ENCODE peak calls at places on chromosomes 16 and 17, in five cellular contexts. B is SK-N-SH, S is K562, J is HepG2, D is GM12878. Y is an unnamed sample.

GRCh38 chr16:87474566-87474996 is 18.2 kb downstream of the ZCCHC14 start:
- DNase-seq in D (no peak), B (peak; percentile 68), S (no peak), J (peak; percentile 60), Y (no peak)

GRCh38 chr17:29005936-29006438 is at the start of gene SEZ6:
- DNase-seq in J (peak; percentile 44), D (no peak), B (peak; percentile 94), S (peak; percentile 91), Y (peak; percentile 87)

GRCh38 chr17:43314582-43314981 is 80.8 kb upstream of the RNU2-1 start:
- DNase-seq in B (no peak), D (no peak), J (no peak), S (no peak), Y (no peak)

GRCh38 chr17:14304876-14305636 is 4.2 kb downstream of the HS3ST3B1 start:
- DNase-seq in D (no peak), B (no peak), S (no peak), J (peak; percentile 62), Y (no peak)

GRCh38 chr17:82226809-82227628 is 1.8 kb upstream of the SLC16A3 start:
- DNase-seq in S (no peak), D (no peak), B (no peak), J (no peak), Y (no peak)

GRCh38 chr17:81909966-81910839 is 996 bp downstream of the PCYT2 start:
- DNase-seq in J (peak; percentile 97), B (peak; percentile 66), D (no peak), S (no peak), Y (no peak)

GRCh38 chr17:49339359-49339758 is 22.7 kb downstream of the ZNF652 start:
- DNase-seq in S (no peak), B (no peak), J (no peak), D (no peak), Y (no peak)

GRCh38 chr17:146983-147761 is 9.8 kb downstream of the SCGB1C2 start:
- DNase-seq in B (no peak), J (no peak), D (no peak), S (no peak), Y (no peak)

GRCh38 chr16:83031524-83031923 is 404.8 kb downstream of the CDH13 start:
- DNase-seq in J (no peak), S (no peak), D (no peak), B (no peak), Y (no peak)

GRCh38 chr17:79340771-79341528 is 266.3 kb downstream of the ENGASE start:
- DNase-seq in J (no peak), S (no peak), B (no peak), D (peak; percentile 81), Y (no peak)

GRCh38 chr17:82378741-82379021 is 7.1 kb downstream of the UTS2R start:
- DNase-seq in B (no peak), J (no peak), D (no peak), S (no peak), Y (no peak)

GRCh38 chr16:660459-661183 is 7.3 kb upstream of the RHOT2 start:
- DNase-seq in S (peak; percentile 97), J (no peak), B (peak; percentile 98), D (peak; percentile 37), Y (peak; percentile 95)

GRCh38 chr17:80719449-80719848 is 174.8 kb downstream of the RPTOR start:
- DNase-seq in B (no peak), D (no peak), S (no peak), J (no peak), Y (no peak)

GRCh38 chr17:80722656-80723055 is 178.0 kb downstream of the RPTOR start:
- DNase-seq in S (no peak), B (no peak), D (no peak), J (no peak), Y (no peak)

GRCh38 chr17:80717661-80718060 is 173.0 kb downstream of the RPTOR start:
- DNase-seq in S (no peak), B (no peak), J (no peak), D (no peak), Y (no peak)

GRCh38 chr17:80718428-80718827 is 173.8 kb downstream of the RPTOR start:
- DNase-seq in S (no peak), D (no peak), B (no peak), J (peak; percentile 21), Y (no peak)

GRCh38 chr17:80720624-80721577 is 176.3 kb downstream of the RPTOR start:
- DNase-seq in D (no peak), S (no peak), J (no peak), B (no peak), Y (no peak)
- TF ChIP-seq FOXM1 in D (no peak), S (no peak), J (no peak), B (no peak), Y (no peak)

GRCh38 chr17:9890124-9890523 is 14.9 kb downstream of the RCVRN start:
- DNase-seq in D (no peak), S (peak; percentile 49), B (peak; percentile 35), J (peak; percentile 6), Y (peak; percentile 69)
- TF ChIP-seq FOXM1 in D (no peak), S (no peak), B (no peak), J (no peak), Y (no peak)

DNA sequence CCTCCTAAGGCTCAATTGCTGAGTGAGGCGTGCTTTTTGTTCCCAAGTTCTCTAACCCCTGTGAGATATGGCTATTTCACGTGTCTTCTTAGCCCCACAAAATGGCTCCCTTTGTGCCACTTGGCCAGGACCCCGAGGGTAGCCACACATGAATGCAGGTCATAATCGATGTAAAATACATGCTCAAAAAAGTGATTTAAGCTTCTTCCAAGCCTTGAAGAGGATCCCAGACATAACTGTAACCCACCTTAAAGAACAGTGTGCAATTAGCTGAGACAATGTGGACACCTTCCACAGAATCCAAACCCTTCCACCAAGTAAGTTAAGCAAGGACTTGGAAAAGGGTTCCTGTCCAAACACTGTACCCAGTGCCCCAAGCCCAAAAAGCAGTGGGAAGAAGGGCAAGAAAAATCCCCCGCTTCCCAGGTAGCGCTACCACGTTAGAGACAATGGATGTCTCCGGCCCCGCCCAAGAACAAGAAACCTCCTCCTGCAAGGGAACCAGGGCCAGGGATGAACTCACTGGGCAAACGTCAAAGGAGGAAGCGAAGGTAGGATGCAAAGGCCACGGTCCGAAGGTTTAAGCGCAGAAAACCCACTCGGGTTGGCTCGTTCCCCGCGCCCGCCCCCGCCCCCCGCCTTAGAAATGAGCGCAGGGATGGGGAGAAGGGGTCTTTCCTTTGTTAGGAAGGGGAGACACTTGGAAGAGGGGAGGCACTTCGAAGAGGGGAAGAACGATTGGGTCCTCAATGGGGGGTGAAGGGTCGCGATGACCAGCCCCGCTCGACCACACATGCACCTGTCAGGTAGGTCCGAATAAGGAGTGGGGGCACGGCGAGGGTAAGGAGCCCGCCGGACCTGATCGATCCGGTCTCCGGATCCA is 1.1 kb downstream of the JPT1 start:
- DNase-seq in B (peak; percentile 72), J (peak; percentile 34), S (peak; percentile 19), D (no peak), Y (peak; percentile 44)
- TF ChIP-seq FOXM1 in B (no peak), J (no peak), S (no peak), D (no peak), Y (no peak)

DNA sequence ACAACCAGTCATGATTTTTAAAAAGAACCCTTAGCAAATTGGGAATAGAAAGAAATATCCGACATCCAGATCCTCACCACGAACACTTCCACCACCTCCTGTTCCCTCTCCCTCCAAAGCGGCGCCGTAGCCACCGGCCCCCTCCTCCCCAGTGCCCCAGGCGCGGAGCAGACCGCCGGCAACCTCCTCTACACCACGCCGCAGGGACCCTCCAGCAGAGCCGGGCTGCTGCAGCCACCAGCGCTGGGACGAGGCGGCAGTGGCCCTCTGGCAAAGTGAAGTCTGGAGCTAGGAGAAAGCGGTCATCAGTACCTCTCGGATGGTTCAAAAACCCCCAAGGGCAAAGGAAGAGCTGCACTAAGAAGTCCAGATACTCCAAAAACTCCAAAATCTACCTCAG is 41.4 kb upstream of the SLFN13 start:
- DNase-seq in B (no peak), J (no peak), D (no peak), S (no peak), Y (no peak)
- TF ChIP-seq FOXM1 in B (no peak), J (no peak), D (no peak), S (no peak), Y (no peak)

DNA sequence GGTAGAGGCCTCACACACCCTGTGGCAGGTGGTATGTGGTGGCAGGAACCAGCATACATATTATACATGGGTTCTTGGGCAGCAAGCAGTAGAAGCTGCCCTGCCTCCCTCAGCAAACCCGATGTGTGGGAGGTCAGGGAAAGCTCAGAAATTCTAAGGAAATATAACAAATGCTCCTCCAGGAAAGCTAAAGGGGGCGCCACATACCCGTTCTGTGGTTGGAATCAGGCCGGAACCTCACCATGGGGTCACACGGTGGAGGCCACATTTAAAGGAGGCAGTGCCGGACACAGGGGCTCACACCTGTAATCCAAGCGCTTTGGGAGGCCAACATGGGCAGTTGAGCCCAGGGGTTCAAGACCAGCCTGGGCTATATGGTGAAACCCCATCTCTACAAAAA is 12.4 kb upstream of the KATNB1 start:
- DNase-seq in D (no peak), J (peak; percentile 42), B (no peak), S (peak; percentile 51), Y (peak; percentile 42)
- TF ChIP-seq FOXM1 in D (no peak), J (no peak), B (no peak), S (no peak), Y (no peak)

DNA sequence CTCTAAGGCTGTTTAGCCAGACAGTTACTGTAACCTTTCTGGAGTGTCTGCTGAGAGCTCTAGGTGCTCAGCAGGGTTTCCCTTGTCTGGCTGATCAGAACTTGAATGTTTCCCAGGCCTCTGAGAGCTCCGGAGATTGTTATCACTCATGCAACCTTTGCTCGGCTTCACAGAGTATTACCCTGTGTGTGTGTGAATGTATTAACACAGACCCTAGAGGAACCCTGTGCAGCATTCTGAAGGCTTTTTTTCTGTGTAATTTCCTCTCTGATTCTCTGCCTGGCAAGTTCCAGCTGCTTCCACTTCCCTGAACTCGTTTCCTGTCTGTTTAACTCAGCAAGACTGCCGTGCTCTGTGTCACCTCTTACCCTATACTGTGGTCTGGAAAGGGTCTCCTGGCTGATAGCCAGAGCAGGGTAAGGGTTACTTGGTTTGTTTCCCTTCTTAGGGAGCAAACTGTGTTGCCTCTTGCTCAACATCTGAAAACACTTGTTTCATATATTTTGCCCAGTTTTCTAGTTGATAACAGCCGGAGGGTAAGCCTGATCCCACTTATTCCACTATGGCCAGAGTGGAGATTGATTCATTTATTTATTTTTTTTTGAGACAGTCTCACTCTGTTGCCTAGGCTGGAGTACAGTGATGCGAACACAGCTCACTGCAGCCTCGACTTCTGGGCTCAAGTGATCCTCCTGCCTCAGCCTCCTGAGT is 21.7 kb downstream of the PRMT7 start:
- DNase-seq in S (no peak), B (peak; percentile 38), D (no peak), J (peak; percentile 88), Y (no peak)
- TF ChIP-seq FOXM1 in S (no peak), B (no peak), D (no peak), J (no peak), Y (no peak)

GRCh38 chr17:20133552-20133951 is 124.4 kb downstream of the SPECC1 start:
- DNase-seq in S (no peak), B (no peak), D (no peak), J (no peak), Y (no peak)

GRCh38 chr17:20125724-20126123 is 116.6 kb downstream of the SPECC1 start:
- DNase-seq in D (no peak), J (no peak), B (no peak), S (no peak), Y (no peak)

GRCh38 chr17:20123209-20123608 is 114.0 kb downstream of the SPECC1 start:
- DNase-seq in B (no peak), J (no peak), S (no peak), D (no peak), Y (no peak)

GRCh38 chr17:20122236-20122879 is 113.2 kb downstream of the SPECC1 start:
- DNase-seq in B (no peak), J (no peak), D (no peak), S (no peak), Y (no peak)

GRCh38 chr17:20127660-20128413 is 118.7 kb downstream of the SPECC1 start:
- DNase-seq in J (peak; percentile 20), D (no peak), S (no peak), B (no peak), Y (no peak)
- TF ChIP-seq FOXM1 in J (no peak), D (no peak), S (no peak), B (no peak), Y (no peak)